ENCODE peak calls at places on chromosomes 4 and X, in five cellular contexts. B, V, U, N and I are unnamed samples. For H3K9me3, the result is how much of the 10 kb centered on the place peaks cover.

GRCh38 chrX:109475174-109475891 is 6.6 kb downstream of the GUCY2F start:
- DNase-seq in B (peak), U (no peak), V (no peak), N (peak), I (no peak)

GRCh38 chr4:73230865-73231517 is 27.6 kb downstream of the ANKRD17 start:
- DNase-seq in U (no peak), B (no peak), N (no peak), V (no peak), I (no peak)

GRCh38 chr4:137674066-137674465 is 141.8 kb upstream of the PCDH18 start:
- DNase-seq in U (no peak), N (no peak), V (no peak), B (no peak), I (no peak)

GRCh38 chr4:109079731-109080130 is 222.7 kb downstream of the COL25A1 start:
- DNase-seq in N (no peak), V (no peak), B (no peak), U (no peak), I (no peak)

GRCh38 chr4:138510053-138510452 is 267.9 kb upstream of the SLC7A11 start:
- DNase-seq in U (no peak), B (no peak), N (no peak), V (no peak), I (no peak)

GRCh38 chrX:15546745-15547144 is 46.1 kb downstream of the BMX start:
- DNase-seq in N (no peak), V (no peak), B (no peak), U (no peak), I (no peak)

GRCh38 chr4:31183256-31183655 is 463.1 kb downstream of the PCDH7 start:
- DNase-seq in N (no peak), B (no peak), V (no peak), U (no peak), I (no peak)

GRCh38 chr4:118921736-118922135 is 33.1 kb downstream of the SYNPO2 start:
- DNase-seq in U (no peak), N (no peak), V (no peak), B (no peak), I (no peak)

GRCh38 chr4:168605411-168605810 is 108.6 kb downstream of the PALLD start:
- DNase-seq in N (no peak), U (no peak), B (no peak), V (no peak), I (no peak)

GRCh38 chr4:91325495-91325894 is 978.3 kb upstream of the GRID2 start:
- DNase-seq in N (no peak), B (no peak), U (no peak), V (no peak), I (no peak)

GRCh38 chrX:107715331-107716044 is 60.1 kb downstream of the TSC22D3 start:
- DNase-seq in U (no peak), B (peak), N (no peak), V (peak), I (no peak)

GRCh38 chr4:52937829-52938228 is 75.7 kb downstream of the RASL11B start:
- DNase-seq in U (no peak), V (no peak), N (no peak), B (no peak), I (no peak)

GRCh38 chr4:101200561-101200960 is 146.8 kb downstream of the PPP3CA start:
- DNase-seq in V (no peak), B (no peak), U (no peak), N (no peak), I (no peak)

GRCh38 chr4:56696056-56696455 is 15.0 kb upstream of the HOPX start:
- DNase-seq in V (no peak), U (no peak), B (peak), N (no peak), I (no peak)

GRCh38 chr4:92215471-92215870 is 88.3 kb upstream of the GRID2 start:
- DNase-seq in U (no peak), V (no peak), N (peak), B (no peak), I (no peak)

GRCh38 chr4:41889328-41889727 is 45.9 kb upstream of the TMEM33 start:
- DNase-seq in V (no peak), B (no peak), U (no peak), N (no peak), I (no peak)

GRCh38 chr4:33850503-33850902 is 2393.8 kb downstream of the ARAP2 start:
- DNase-seq in B (no peak), U (no peak), V (peak), N (no peak), I (no peak)

GRCh38 chr4:91851456-91851855 is 452.3 kb upstream of the GRID2 start:
- DNase-seq in U (no peak), V (no peak), B (no peak), N (no peak), I (no peak)

GRCh38 chr4:25448379-25449109 is 71.5 kb downstream of the ANAPC4 start:
- DNase-seq in U (no peak), N (no peak), V (no peak), B (no peak), I (no peak)

GRCh38 chrX:3815896-3816664 is 102.6 kb upstream of the PRKX start:
- DNase-seq in B (peak), V (peak), U (peak), N (peak), I (peak)

GRCh38 chr4:130359537-130359936 is 1263.6 kb downstream of the C4orf33 start:
- DNase-seq in N (no peak), V (no peak), B (no peak), U (no peak), I (no peak)

GRCh38 chr4:153464068-153464467 is 2.1 kb upstream of the TMEM131L start:
- DNase-seq in U (no peak), N (no peak), B (no peak), V (no peak), I (no peak)

GRCh38 chr4:5724377-5724776 is 13.4 kb downstream of the EVC start:
- DNase-seq in N (no peak), U (no peak), V (no peak), B (no peak), I (no peak)

GRCh38 chrX:13131511-13132137 is 87.2 kb upstream of the FAM9C start:
- DNase-seq in U (no peak), N (no peak), B (no peak), V (peak), I (no peak)

GRCh38 chr4:99324361-99324760 is 3.2 kb upstream of the ADH1B start:
- DNase-seq in N (no peak), V (no peak), B (no peak), U (no peak), I (no peak)

GRCh38 chrX:107738768-107739167 is 36.8 kb downstream of the TSC22D3 start:
- DNase-seq in U (no peak), B (no peak), N (no peak), V (no peak), I (no peak)

GRCh38 chr4:100569196-100569595 is 51.4 kb upstream of the EMCN start:
- DNase-seq in B (no peak), N (no peak), U (no peak), V (no peak), I (no peak)

GRCh38 chr4:67160409-67160808 is 384.9 kb downstream of the CENPC start:
- DNase-seq in U (no peak), N (no peak), V (no peak), B (no peak), I (no peak)

GRCh38 chr4:159296061-159296460 is 193.2 kb downstream of the RAPGEF2 start:
- DNase-seq in V (no peak), N (no peak), B (no peak), U (no peak), I (no peak)

GRCh38 chrX:16484338-16484737 is 165.6 kb upstream of the S100G start:
- DNase-seq in N (no peak), U (no peak), B (no peak), V (peak), I (no peak)

DNA sequence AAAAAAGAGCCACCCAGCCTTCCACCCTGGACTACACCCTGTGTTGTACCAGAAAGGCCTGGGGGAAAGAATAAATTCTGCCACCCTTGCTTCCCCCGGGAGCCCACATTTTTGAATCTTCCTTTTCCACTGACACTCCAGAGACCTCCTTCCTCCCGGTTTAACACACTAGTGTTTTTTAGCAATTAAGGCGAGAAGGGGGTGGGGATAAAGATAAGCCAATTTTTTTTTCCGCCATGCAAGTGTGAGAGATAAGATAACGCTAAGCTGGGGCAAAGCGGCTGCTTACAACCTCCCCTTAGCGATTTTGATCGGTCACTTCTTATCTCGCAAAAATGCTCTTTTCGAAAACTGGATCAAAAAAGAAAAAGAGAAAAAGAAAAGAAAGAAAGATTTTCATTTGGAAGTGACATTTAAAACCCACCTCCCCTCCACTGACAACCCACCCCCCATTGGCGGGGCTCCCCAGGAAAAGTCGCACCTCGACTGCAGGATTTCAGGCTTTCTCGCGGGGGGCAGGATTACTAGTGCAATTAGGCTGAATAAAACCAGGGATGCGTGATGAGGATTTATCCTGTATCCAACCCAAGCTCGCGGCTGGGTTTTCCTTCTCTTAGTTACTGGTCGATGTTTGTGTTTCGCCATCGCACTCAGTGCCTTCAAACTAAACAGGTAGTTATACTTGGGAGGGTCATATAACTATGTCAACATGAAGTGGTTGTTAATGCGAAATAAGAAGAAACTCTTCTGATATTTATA is 6.0 kb upstream of the BCOR start:
- DNase-seq in U (no peak), B (no peak), N (peak), V (no peak), I (no peak)
- H3K9me3 ChIP-seq in U (under half), B (under half), N (under half), V (under half), I (under half)

GRCh38 chrX:144601010-144601409 is 646.3 kb upstream of the SPANXN1 start:
- DNase-seq in U (no peak), V (no peak), N (no peak), B (no peak), I (no peak)
- H3K9me3 ChIP-seq in U (under half), V (under half), N (under half), B (under half), I (under half)

GRCh38 chr4:63459329-63459728 is 949.9 kb downstream of the TECRL start:
- DNase-seq in N (no peak), B (no peak), U (no peak), V (no peak), I (no peak)

GRCh38 chr4:63460075-63460474 is 949.2 kb downstream of the TECRL start:
- DNase-seq in N (no peak), B (no peak), V (no peak), U (no peak), I (no peak)

DNA sequence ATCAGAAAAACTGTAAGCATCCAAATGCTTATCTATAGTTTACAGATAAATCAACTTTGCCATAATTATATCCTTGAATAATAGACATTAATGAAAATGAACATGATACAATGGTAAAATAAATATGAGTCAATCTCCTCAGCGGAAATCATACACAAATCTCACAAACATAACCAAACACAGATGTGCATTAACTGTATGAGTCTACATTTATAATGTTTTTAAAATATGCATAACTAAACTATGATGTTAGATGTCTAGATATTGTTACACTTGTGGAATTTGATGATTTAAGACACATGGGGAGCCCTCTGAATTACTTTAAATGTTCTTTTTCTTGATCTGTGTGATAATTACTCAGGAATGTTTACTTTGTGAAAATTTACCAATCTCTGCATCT is 951.2 kb downstream of the TECRL start:
- DNase-seq in B (no peak), N (no peak), V (no peak), U (no peak), I (no peak)
- H3K9me3 ChIP-seq in B (under half), N (under half), V (under half), U (under half), I (under half)

GRCh38 chrX:47628980-47629379 is 750 bp downstream of the CFP start:
- DNase-seq in U (no peak), N (no peak), B (peak), V (no peak), I (no peak)
- H3K9me3 ChIP-seq in U (under half), N (under half), B (under half), V (under half), I (under half)

GRCh38 chrX:53114864-53115549 is 21.1 kb downstream of the KANTR start:
- DNase-seq in B (no peak), U (no peak), V (no peak), N (no peak), I (no peak)
- H3K9me3 ChIP-seq in B (under half), U (under half), V (under half), N (under half), I (under half)

DNA sequence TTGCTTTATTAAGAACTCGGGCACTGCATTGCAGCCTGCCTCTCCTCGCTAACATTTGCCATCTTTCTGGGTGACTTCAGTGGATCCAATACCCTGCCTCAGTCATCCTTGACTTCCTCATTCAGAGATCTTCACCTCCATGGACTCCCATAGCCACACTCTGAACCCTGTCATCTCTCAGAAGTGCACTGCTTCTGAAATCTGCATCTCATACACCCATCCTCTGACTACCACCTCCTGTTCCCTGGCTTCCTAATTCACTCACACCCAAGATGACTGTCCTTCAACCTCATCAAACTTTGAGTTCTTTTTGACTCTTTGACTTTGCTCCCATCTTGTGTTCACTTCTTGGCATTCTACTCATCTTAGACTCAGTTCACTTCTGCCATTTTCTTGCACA is 25.3 kb upstream of the CYBB start:
- DNase-seq in B (no peak), N (no peak), V (no peak), U (no peak), I (no peak)
- H3K9me3 ChIP-seq in B (under half), N (under half), V (under half), U (under half), I (under half)

GRCh38 chrX:74853255-74853654 is 72.0 kb downstream of the NEXMIF start:
- DNase-seq in V (no peak), B (no peak), N (no peak), U (no peak), I (no peak)
- H3K9me3 ChIP-seq in V (under half), B (under half), N (under half), U (under half), I (under half)

GRCh38 chrX:76520273-76521054 is 93.0 kb downstream of the MAGEE1 start:
- DNase-seq in V (no peak), N (no peak), B (no peak), U (no peak), I (no peak)

GRCh38 chrX:76517544-76517943 is 90.0 kb downstream of the MAGEE1 start:
- DNase-seq in V (no peak), N (no peak), U (no peak), B (no peak), I (no peak)
- H3K9me3 ChIP-seq in V (under half), N (under half), U (under half), B (under half), I (under half)